ENCODE peak calls at places on chromosomes 7 and 10, in eight cellular contexts. One of them, this sample, is unnamed.

GRCh38 chr10:106479619-106480018 is 684.9 kb downstream of the SORCS1 start:
- DNase-seq in astrocyte of the spinal cord: no peak
- DNase-seq in fibroblast of lung: peak; percentile 7
- DNase-seq in aorta: no peak
- DNase-seq in retinal pigment epithelial cell: no peak
- DNase-seq in lower lobe of right lung: no peak
- DNase-seq in HCT116: no peak
- DNase-seq in left ventricle myocardium inferior: no peak
- DNase-seq in this sample: no peak

GRCh38 chr10:43294241-43294658 is 27.4 kb upstream of the RASGEF1A start:
- DNase-seq in astrocyte of the spinal cord: no peak
- DNase-seq in fibroblast of lung: no peak
- DNase-seq in aorta: no peak
- DNase-seq in retinal pigment epithelial cell: no peak
- DNase-seq in lower lobe of right lung: no peak
- DNase-seq in HCT116: no peak
- DNase-seq in left ventricle myocardium inferior: no peak
- DNase-seq in this sample: no peak

GRCh38 chr7:92289321-92289720 is 43.5 kb downstream of the ANKIB1 start:
- DNase-seq in astrocyte of the spinal cord: no peak
- DNase-seq in fibroblast of lung: no peak
- DNase-seq in aorta: no peak
- DNase-seq in retinal pigment epithelial cell: no peak
- DNase-seq in lower lobe of right lung: no peak
- DNase-seq in HCT116: no peak
- DNase-seq in left ventricle myocardium inferior: no peak
- DNase-seq in this sample: no peak

GRCh38 chr7:98996162-98996552 is 117.8 kb downstream of the TRRAP start:
- DNase-seq in astrocyte of the spinal cord: no peak
- DNase-seq in fibroblast of lung: no peak
- DNase-seq in aorta: no peak
- DNase-seq in retinal pigment epithelial cell: no peak
- DNase-seq in lower lobe of right lung: no peak
- DNase-seq in HCT116: no peak
- DNase-seq in left ventricle myocardium inferior: no peak
- DNase-seq in this sample: no peak

GRCh38 chr10:78567680-78568453 is 500.9 kb upstream of the ZMIZ1 start:
- DNase-seq in astrocyte of the spinal cord: no peak
- DNase-seq in fibroblast of lung: no peak
- DNase-seq in aorta: no peak
- DNase-seq in retinal pigment epithelial cell: no peak
- DNase-seq in lower lobe of right lung: peak; percentile 49
- DNase-seq in HCT116: no peak
- DNase-seq in left ventricle myocardium inferior: no peak
- DNase-seq in this sample: no peak

GRCh38 chr10:112985701-112986510 is 35.9 kb downstream of the TCF7L2 start:
- DNase-seq in astrocyte of the spinal cord: peak; percentile 81
- DNase-seq in fibroblast of lung: peak; percentile 86
- DNase-seq in aorta: no peak
- DNase-seq in retinal pigment epithelial cell: no peak
- DNase-seq in lower lobe of right lung: no peak
- DNase-seq in HCT116: no peak
- DNase-seq in left ventricle myocardium inferior: no peak
- DNase-seq in this sample: no peak

GRCh38 chr10:110916554-110917346 is 2.2 kb downstream of the BBIP1 start:
- DNase-seq in astrocyte of the spinal cord: peak; percentile 82
- DNase-seq in fibroblast of lung: peak; percentile 92
- DNase-seq in aorta: no peak
- DNase-seq in retinal pigment epithelial cell: peak; percentile 41
- DNase-seq in lower lobe of right lung: no peak
- DNase-seq in HCT116: no peak
- DNase-seq in left ventricle myocardium inferior: no peak
- DNase-seq in this sample: no peak

GRCh38 chr7:47150497-47151260 is 431.2 kb downstream of the TNS3 start:
- DNase-seq in astrocyte of the spinal cord: no peak
- DNase-seq in fibroblast of lung: no peak
- DNase-seq in aorta: no peak
- DNase-seq in retinal pigment epithelial cell: no peak
- DNase-seq in lower lobe of right lung: no peak
- DNase-seq in HCT116: no peak
- DNase-seq in left ventricle myocardium inferior: no peak
- DNase-seq in this sample: no peak

GRCh38 chr7:141210862-141211261 is 137.0 kb downstream of the TMEM178B start:
- DNase-seq in astrocyte of the spinal cord: no peak
- DNase-seq in fibroblast of lung: no peak
- DNase-seq in aorta: no peak
- DNase-seq in retinal pigment epithelial cell: no peak
- DNase-seq in lower lobe of right lung: no peak
- DNase-seq in HCT116: no peak
- DNase-seq in left ventricle myocardium inferior: no peak
- DNase-seq in this sample: no peak

GRCh38 chr7:142612264-142612881 is 136.9 kb upstream of the PRSS1 start:
- DNase-seq in astrocyte of the spinal cord: peak; percentile 68
- DNase-seq in fibroblast of lung: peak; percentile 36
- DNase-seq in aorta: no peak
- DNase-seq in retinal pigment epithelial cell: no peak
- DNase-seq in lower lobe of right lung: no peak
- DNase-seq in HCT116: no peak
- DNase-seq in left ventricle myocardium inferior: no peak
- DNase-seq in this sample: no peak

GRCh38 chr10:87625658-87626057 is 34.0 kb upstream of the PAPSS2 start:
- DNase-seq in astrocyte of the spinal cord: no peak
- DNase-seq in fibroblast of lung: no peak
- DNase-seq in aorta: no peak
- DNase-seq in retinal pigment epithelial cell: no peak
- DNase-seq in lower lobe of right lung: no peak
- DNase-seq in HCT116: no peak
- DNase-seq in left ventricle myocardium inferior: no peak
- DNase-seq in this sample: no peak

GRCh38 chr7:85185355-85186082 is 1.3 kb downstream of the SEMA3D start:
- DNase-seq in astrocyte of the spinal cord: peak; percentile 71
- DNase-seq in fibroblast of lung: peak; percentile 71
- DNase-seq in aorta: peak; percentile 89
- DNase-seq in retinal pigment epithelial cell: peak; percentile 18
- DNase-seq in lower lobe of right lung: peak; percentile 43
- DNase-seq in HCT116: no peak
- DNase-seq in left ventricle myocardium inferior: peak; percentile 43
- DNase-seq in this sample: peak; percentile 16

GRCh38 chr10:48523212-48523819 is 81.6 kb downstream of the ARHGAP22 start:
- DNase-seq in astrocyte of the spinal cord: peak; percentile 98
- DNase-seq in fibroblast of lung: peak; percentile 98
- DNase-seq in aorta: peak; percentile 95
- DNase-seq in retinal pigment epithelial cell: peak; percentile 58
- DNase-seq in lower lobe of right lung: no peak
- DNase-seq in HCT116: peak; percentile 19
- DNase-seq in left ventricle myocardium inferior: peak; percentile 51
- DNase-seq in this sample: peak; percentile 73

GRCh38 chr10:77910524-77911145 is 15.9 kb downstream of the DLG5 start:
- DNase-seq in astrocyte of the spinal cord: no peak
- DNase-seq in fibroblast of lung: no peak
- DNase-seq in aorta: no peak
- DNase-seq in retinal pigment epithelial cell: no peak
- DNase-seq in lower lobe of right lung: no peak
- DNase-seq in HCT116: no peak
- DNase-seq in left ventricle myocardium inferior: no peak
- DNase-seq in this sample: no peak

DNA sequence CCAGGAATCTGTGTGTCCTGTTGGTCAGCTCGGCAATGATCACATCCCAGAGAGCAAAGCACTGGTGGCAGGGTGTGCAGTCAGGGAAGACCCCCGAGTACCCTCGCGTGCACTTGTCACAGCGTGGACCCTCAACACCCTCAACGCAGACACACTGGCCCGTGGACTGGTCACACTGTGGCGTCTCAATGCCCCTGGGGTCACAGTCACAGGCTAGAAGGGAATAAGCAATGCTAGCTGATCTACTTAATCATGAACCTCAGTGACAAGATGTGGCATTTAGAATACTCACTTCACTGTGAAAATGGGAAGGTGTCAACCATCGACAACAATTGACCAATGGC is 49.1 kb downstream of the DLD start:
- DNase-seq in astrocyte of the spinal cord: no peak
- DNase-seq in fibroblast of lung: no peak
- DNase-seq in aorta: no peak
- DNase-seq in retinal pigment epithelial cell: no peak
- DNase-seq in lower lobe of right lung: no peak
- DNase-seq in HCT116: no peak
- DNase-seq in left ventricle myocardium inferior: no peak
- DNase-seq in this sample: no peak
- H3K4me3 ChIP-seq in astrocyte of the spinal cord: no peak overlapping the region
- H3K4me3 ChIP-seq in fibroblast of lung: no peak overlapping the region
- H3K4me3 ChIP-seq in aorta: no peak overlapping the region
- H3K4me3 ChIP-seq in retinal pigment epithelial cell: no peak overlapping the region
- H3K4me3 ChIP-seq in lower lobe of right lung: no peak overlapping the region
- H3K4me3 ChIP-seq in HCT116: no peak overlapping the region
- H3K4me3 ChIP-seq in left ventricle myocardium inferior: no peak overlapping the region
- H3K4me3 ChIP-seq in this sample: no peak overlapping the region

GRCh38 chr7:16980539-16980938 is 98.8 kb upstream of the AGR3 start:
- DNase-seq in astrocyte of the spinal cord: no peak
- DNase-seq in fibroblast of lung: no peak
- DNase-seq in aorta: no peak
- DNase-seq in retinal pigment epithelial cell: no peak
- DNase-seq in lower lobe of right lung: no peak
- DNase-seq in HCT116: no peak
- DNase-seq in left ventricle myocardium inferior: no peak
- DNase-seq in this sample: no peak

GRCh38 chr7:16984346-16984745 is 102.6 kb upstream of the AGR3 start:
- DNase-seq in astrocyte of the spinal cord: no peak
- DNase-seq in fibroblast of lung: no peak
- DNase-seq in aorta: no peak
- DNase-seq in retinal pigment epithelial cell: no peak
- DNase-seq in lower lobe of right lung: no peak
- DNase-seq in HCT116: no peak
- DNase-seq in left ventricle myocardium inferior: no peak
- DNase-seq in this sample: no peak

GRCh38 chr7:16982640-16983103 is 100.9 kb upstream of the AGR3 start:
- DNase-seq in astrocyte of the spinal cord: peak; percentile 69
- DNase-seq in fibroblast of lung: peak; percentile 48
- DNase-seq in aorta: no peak
- DNase-seq in retinal pigment epithelial cell: no peak
- DNase-seq in lower lobe of right lung: no peak
- DNase-seq in HCT116: peak; percentile 35
- DNase-seq in left ventricle myocardium inferior: no peak
- DNase-seq in this sample: no peak

GRCh38 chr7:16975712-16976111 is 93.9 kb upstream of the AGR3 start:
- DNase-seq in astrocyte of the spinal cord: no peak
- DNase-seq in fibroblast of lung: no peak
- DNase-seq in aorta: no peak
- DNase-seq in retinal pigment epithelial cell: no peak
- DNase-seq in lower lobe of right lung: no peak
- DNase-seq in HCT116: no peak
- DNase-seq in left ventricle myocardium inferior: no peak
- DNase-seq in this sample: no peak

DNA sequence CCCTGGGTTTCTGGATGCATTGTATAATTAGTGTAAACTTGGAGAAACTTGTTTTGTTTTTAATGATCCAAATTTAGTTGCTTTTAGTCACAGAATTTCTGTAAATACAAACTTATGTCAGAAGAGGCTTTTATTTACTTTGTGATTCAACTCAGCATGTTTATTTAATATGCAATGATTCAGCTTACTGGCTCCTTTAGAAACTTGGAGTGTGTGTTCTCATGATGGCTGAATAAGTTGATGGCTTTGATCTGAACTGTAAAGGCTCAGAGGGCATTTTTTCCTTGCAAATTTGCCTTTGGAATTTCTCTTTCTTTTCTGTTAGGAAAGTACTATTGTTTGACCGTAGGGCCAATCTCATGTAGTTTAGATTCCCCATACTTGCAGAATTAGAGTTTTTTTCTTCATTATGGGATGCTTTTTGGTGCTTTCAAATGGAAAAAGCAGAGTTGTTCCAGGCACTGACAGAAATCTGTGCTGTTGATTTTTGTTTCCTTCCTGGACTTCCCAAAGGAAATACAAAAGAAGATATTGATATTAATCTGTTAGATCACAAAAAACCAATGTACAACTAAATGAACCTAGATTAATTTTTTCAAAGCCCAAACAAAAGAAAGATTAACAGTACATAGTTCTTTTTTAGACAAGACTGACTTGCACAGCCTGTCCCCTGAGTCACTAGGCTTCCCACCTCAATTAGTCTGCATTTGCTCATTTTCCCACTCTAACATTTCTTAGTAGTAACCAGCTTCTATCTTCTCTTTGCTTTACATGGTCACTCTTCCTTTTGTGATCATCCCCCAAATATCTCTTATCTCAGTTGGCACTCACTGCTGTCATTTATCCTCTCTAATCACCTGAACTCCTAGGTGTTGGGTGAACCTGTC is 96.8 kb upstream of the AGR3 start:
- DNase-seq in astrocyte of the spinal cord: peak; percentile 79
- DNase-seq in fibroblast of lung: peak; percentile 84
- DNase-seq in aorta: no peak
- DNase-seq in retinal pigment epithelial cell: no peak
- DNase-seq in lower lobe of right lung: no peak
- DNase-seq in HCT116: no peak
- DNase-seq in left ventricle myocardium inferior: no peak
- DNase-seq in this sample: no peak
- H3K4me3 ChIP-seq in astrocyte of the spinal cord: no peak overlapping the region
- H3K4me3 ChIP-seq in fibroblast of lung: peak overlapping the region; percentile 26
- H3K4me3 ChIP-seq in aorta: no peak overlapping the region
- H3K4me3 ChIP-seq in retinal pigment epithelial cell: no peak overlapping the region
- H3K4me3 ChIP-seq in lower lobe of right lung: no peak overlapping the region
- H3K4me3 ChIP-seq in HCT116: no peak overlapping the region
- H3K4me3 ChIP-seq in left ventricle myocardium inferior: no peak overlapping the region
- H3K4me3 ChIP-seq in this sample: no peak overlapping the region

DNA sequence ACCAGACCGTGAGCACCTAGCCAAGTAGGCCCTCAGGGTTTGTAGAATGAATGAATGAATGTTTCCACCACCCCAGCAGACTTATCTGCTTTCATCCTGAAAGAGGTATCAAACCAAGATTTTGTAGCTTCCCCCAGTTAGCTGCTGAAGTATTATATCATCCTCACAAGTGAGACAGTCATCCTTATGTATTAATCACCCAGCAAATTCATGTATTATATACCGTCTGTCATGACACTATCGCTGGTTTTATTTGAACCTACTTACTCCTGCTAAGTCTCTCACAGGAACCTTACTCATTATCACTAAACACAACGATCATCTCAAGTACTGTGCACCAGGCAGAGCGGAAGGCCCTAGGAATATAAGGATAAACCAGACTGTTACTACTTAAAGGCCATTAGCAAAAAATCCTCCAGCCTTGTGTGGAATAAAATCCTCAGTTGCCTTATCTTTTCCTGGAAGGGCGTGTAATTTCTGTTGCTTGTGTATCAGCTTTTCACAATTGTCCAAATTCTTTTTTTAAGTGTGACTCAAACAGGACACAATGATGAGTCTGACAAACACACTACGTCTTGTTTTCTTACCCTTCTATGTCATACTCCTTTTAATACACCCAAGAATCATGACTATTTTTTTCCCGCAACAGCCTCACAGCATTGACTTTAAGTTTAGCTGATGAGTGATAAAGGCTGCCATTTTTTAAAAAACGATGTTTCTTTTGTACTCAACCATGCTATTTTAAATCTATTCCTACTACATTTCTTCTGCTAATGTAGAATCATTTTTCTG is 176.1 kb upstream of the KLF14 start:
- DNase-seq in astrocyte of the spinal cord: no peak
- DNase-seq in fibroblast of lung: peak; percentile 80
- DNase-seq in aorta: no peak
- DNase-seq in retinal pigment epithelial cell: no peak
- DNase-seq in lower lobe of right lung: no peak
- DNase-seq in HCT116: no peak
- DNase-seq in left ventricle myocardium inferior: no peak
- DNase-seq in this sample: no peak
- H3K4me3 ChIP-seq in astrocyte of the spinal cord: peak overlapping the region; percentile 62
- H3K4me3 ChIP-seq in fibroblast of lung: peak overlapping the region; percentile 97
- H3K4me3 ChIP-seq in aorta: no peak overlapping the region
- H3K4me3 ChIP-seq in retinal pigment epithelial cell: peak overlapping the region; percentile 81
- H3K4me3 ChIP-seq in lower lobe of right lung: peak overlapping the region; percentile 58
- H3K4me3 ChIP-seq in HCT116: no peak overlapping the region
- H3K4me3 ChIP-seq in left ventricle myocardium inferior: no peak overlapping the region
- H3K4me3 ChIP-seq in this sample: no peak overlapping the region

GRCh38 chr10:677038-677437 is 12.4 kb downstream of the DIP2C start:
- DNase-seq in astrocyte of the spinal cord: no peak
- DNase-seq in fibroblast of lung: peak; percentile 33
- DNase-seq in aorta: no peak
- DNase-seq in retinal pigment epithelial cell: no peak
- DNase-seq in lower lobe of right lung: no peak
- DNase-seq in HCT116: no peak
- DNase-seq in left ventricle myocardium inferior: no peak
- DNase-seq in this sample: no peak
- H3K4me3 ChIP-seq in astrocyte of the spinal cord: no peak overlapping the region
- H3K4me3 ChIP-seq in fibroblast of lung: no peak overlapping the region
- H3K4me3 ChIP-seq in aorta: no peak overlapping the region
- H3K4me3 ChIP-seq in retinal pigment epithelial cell: no peak overlapping the region
- H3K4me3 ChIP-seq in lower lobe of right lung: no peak overlapping the region
- H3K4me3 ChIP-seq in HCT116: no peak overlapping the region
- H3K4me3 ChIP-seq in left ventricle myocardium inferior: no peak overlapping the region
- H3K4me3 ChIP-seq in this sample: no peak overlapping the region

This sample was measured in uterus.